ENCODE peak calls at places on chromosomes 7 and 10, in four cellular contexts. G, R, C and E are unnamed samples.

GRCh38 chr10:113441220-113441619 is 111.6 kb upstream of the HABP2 start:
- DNase-seq in G (no peak), C (no peak), R (peak), E (no peak)

GRCh38 chr7:36607741-36608140 is 116.6 kb downstream of the AOAH start:
- DNase-seq in R (no peak), G (no peak), C (no peak), E (no peak)

GRCh38 chr7:138755331-138755747 is 42.5 kb upstream of the TMEM213 start:
- DNase-seq in R (peak), G (no peak), C (no peak), E (no peak)

GRCh38 chr10:77605466-77605865 is 32.1 kb downstream of the KCNMA1 start:
- DNase-seq in G (peak), R (no peak), C (no peak), E (no peak)

GRCh38 chr10:60348982-60349381 is 40.7 kb downstream of the ANK3 start:
- DNase-seq in G (no peak), C (no peak), R (no peak), E (no peak)

GRCh38 chr10:45439873-45440272 is 65.9 kb downstream of the ALOX5 start:
- DNase-seq in G (no peak), C (no peak), R (no peak), E (no peak)

GRCh38 chr7:133167300-133167699 is 85.4 kb upstream of the CHCHD3 start:
- DNase-seq in C (no peak), R (no peak), G (no peak), E (no peak)

GRCh38 chr7:24057243-24057642 is 226.7 kb upstream of the NPY start:
- DNase-seq in R (no peak), C (no peak), G (no peak), E (peak)

GRCh38 chr10:90229486-90229885 is 528.1 kb downstream of the KIF20B start:
- DNase-seq in C (no peak), G (no peak), R (no peak), E (no peak)

GRCh38 chr10:48655426-48656240 is 29.0 kb upstream of the WDFY4 start:
- DNase-seq in R (no peak), G (peak), C (no peak), E (peak)

DNA sequence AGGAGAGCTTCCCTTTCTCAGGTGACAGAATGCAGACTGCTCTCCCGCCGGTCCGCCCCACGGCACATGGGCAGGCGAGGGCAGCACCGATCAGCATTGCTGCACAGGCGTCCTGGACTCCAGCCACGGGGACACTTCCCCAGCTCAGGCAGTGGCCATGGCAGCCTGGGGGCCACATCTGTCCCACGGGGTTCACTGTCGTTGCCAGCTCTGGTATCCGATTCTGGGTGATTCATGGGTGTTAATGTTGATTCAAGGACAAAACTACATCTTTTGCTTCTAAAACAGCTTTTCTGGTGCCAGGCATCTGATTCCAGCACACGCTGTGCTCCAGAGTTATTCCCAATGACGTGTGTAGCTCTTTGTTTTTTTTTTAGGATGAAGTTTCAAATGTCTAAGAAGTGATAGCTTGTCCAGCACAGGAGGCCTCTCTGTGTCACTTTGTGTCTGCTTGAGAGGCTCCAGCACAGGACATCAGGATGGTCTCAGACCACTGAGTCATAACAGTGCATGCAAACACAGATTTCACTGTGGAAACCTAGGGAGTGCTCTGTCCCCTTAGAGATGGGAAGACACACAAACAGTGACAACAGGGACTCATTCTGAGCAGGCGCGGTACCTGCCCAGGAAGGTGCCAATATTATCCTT is 218.0 kb downstream of the WDR37 start:
- DNase-seq in G (no peak), C (no peak), R (no peak), E (no peak)
- TF ChIP-seq USF2 in G (no peak), C (no peak), R (no peak), E (no peak)

DNA sequence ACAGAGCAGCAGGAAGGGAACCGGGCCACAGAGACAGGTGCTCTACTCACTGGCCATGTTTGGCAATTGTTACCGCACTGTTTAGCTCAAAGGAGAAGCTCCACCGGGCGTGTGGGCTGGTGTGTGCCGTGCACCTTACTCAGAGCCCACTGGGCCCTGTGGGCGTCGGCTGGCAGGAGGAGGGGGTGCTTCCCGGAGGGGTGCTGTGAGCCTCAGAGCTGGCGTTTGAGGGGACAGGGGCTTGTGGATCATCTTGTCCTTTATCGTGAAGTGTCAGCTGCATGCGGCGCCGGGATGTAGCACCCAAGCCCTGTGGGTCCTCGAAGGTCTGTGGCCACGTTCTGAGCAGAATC is 205.8 kb downstream of the DNAJB6 start:
- DNase-seq in G (no peak), R (no peak), C (no peak), E (no peak)
- TF ChIP-seq JUNB in G (no peak), R (no peak), C (no peak), E (no peak)

GRCh38 chr10:69807122-69807521 is 5.4 kb downstream of the COL13A1 start:
- DNase-seq in C (no peak), R (no peak), G (peak), E (no peak)

GRCh38 chr10:69804775-69805174 is 3.1 kb downstream of the COL13A1 start:
- DNase-seq in R (no peak), G (no peak), C (no peak), E (no peak)

GRCh38 chr10:69803809-69804208 is 2.1 kb downstream of the COL13A1 start:
- DNase-seq in R (no peak), G (no peak), C (no peak), E (no peak)

GRCh38 chr10:69807696-69808095 is 6.0 kb downstream of the COL13A1 start:
- DNase-seq in G (peak), R (no peak), C (no peak), E (peak)

DNA sequence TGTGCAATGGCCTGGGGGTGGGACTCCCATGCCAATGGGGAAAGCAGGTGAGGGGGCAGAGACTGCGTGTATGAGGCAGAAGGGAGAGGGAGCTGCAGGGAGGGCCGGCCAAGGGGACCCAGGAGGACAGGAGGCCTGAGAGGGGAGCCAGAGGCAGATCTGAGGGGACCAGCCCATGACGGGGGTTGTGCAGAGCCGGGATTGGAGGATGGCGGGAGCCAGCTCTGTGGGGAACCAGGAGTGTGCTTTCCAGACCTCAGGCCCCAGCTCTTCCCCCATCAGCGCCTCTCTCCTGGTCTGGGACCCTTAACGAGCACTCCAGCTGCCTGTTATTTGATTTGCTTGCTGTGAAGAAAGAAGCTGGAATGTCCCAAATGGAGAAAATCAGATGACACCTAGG is 4.6 kb downstream of the COL13A1 start:
- DNase-seq in G (no peak), R (no peak), C (no peak), E (no peak)
- TF ChIP-seq USF2 in G (no peak), R (no peak), C (no peak), E (no peak)

DNA sequence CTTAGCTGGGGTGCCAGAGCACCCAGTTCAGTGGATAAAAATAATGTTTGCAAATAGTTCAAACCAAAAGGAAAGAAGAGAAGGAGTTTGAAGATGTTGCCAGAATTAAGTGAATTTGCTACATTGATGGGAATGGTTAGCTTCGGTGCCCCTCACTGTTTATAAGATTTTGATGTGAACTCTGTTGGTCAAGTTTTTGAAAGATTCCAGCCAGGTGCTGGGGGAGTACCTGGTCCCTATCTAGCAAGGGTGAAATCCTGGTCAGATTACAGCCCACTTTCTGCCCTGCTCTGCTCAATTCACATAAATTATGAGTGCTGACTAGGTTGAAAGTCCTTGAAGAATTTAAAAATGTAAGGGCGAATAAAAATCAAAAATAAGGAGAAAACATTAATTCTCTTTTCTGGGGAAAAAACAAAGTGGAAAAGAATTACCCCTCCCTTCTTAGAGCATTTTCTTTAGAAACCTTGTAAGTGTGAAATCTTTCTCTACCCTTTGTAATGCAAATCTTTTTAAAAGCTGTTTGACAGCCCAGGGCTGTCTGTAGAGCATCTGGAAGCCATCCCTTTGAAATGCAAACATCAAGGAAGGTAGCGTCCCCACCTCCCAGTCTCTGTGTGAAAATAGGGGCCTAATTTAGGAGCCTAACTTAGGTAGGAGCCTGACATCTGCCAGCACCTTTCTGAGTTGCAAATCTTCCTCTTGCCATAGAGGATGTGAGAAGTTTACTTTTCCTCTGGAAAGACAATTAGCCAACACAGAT is 1.4 kb upstream of the GIMAP5 start:
- DNase-seq in C (no peak), G (no peak), R (no peak), E (no peak)
- TF ChIP-seq JUNB in C (no peak), G (no peak), R (no peak), E (no peak)

DNA sequence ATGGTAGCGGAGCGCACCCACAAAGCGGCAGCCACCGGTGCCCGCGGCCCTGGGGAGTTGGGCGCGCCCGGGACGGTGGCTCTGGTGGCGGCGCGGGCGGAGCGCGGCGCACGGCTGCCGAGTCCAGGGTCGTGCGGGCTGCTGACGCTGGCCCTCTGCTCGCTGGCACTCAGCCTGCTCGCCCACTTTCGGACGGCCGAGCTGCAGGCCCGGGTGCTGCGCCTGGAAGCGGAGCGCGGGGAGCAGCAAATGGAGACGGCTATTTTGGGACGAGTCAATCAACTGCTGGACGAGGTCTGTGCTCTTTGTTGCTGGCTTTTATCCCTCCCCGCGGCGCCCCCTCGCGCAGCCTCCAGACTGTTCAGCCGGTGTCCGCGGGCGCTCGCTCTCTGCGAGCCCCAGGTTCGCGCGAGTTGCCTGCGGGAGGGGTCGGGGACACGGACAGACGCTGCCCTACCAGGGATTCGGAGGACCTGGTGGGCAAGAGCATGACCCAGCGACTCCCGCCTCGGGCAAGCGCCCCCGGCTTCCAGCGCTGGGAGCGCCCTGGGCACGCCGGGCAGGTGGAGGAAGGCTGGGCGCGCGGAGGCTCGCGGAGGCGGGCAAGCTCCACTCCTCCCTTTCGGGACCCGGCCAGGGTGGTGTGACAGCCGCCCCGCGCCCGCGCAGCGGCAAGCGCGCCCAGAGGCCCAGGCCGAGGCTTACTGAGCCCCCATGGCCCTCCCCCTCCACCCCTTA is 887 bp downstream of the COL13A1 start:
- DNase-seq in R (no peak), C (no peak), G (peak), E (no peak)
- TF ChIP-seq USF2 in R (no peak), C (no peak), G (no peak), E (no peak)

DNA sequence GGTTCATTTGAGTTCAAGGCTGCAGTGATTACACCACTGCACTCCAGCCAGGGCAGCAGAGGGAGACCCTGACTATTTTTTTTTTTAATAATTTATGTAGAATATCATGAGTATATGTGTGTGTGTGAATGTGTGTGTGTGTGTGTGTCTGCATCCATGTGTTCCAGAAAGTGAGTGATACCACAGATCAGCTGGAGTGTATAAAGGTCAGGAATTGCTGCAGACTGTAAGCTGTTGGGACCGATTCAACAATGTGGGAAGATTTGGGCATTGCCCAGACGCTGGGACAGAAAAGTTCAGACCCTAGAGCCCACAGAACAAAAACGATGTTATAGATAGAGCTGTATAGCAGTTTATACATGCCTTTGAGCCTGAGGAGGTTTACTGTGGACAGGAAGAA is 435.6 kb downstream of the CCSER2 start:
- DNase-seq in G (no peak), C (no peak), R (no peak), E (no peak)
- TF ChIP-seq JUNB in G (no peak), C (no peak), R (no peak), E (no peak)

DNA sequence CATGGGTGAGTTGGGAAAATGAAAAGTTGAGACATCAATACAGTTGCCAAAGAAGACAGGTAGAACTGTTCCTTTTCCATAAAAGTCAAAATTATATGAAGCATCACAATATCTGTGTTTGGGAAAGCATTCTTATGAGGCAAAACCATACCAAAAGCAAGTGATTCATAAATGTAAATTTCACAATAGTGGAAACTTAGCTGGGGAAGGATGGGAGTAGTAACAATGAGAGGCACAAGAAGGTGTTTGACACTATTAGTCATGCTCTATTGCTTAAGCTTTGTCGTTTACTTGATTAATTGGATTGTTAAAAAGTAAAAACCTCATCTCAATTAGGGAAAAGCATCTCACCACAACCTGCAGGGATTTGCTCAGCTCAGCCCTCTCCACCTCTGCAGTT is 240.2 kb downstream of the C7orf25 start:
- DNase-seq in R (no peak), C (no peak), G (no peak), E (no peak)
- TF ChIP-seq USF2 in R (no peak), C (no peak), G (no peak), E (no peak)

DNA sequence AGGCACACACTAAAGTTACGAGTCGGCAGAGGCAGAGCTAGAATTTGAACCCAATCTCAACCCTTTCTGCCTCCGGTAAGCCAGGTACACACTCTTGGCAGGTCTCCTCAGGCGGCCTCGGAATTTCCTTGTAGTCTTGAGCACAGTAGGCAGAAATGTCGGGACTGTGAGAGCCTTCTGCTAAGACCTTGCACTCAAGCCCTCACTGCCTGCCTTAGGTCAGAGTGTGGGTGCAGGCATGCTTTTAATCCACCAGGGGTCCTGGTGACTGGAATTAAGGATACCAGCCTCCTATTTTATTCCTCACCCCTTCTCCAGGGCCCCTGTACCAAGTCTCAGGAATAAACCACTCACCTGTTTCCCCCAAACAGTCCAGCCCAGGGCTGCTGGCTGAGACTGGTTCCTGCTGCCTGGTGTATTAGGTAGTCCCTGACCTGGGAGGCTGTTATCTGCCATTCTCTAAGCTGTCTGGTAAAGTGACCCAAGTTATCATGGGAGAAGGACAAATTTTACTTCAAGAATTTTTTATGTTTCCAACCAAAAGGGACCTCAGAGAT is 855 bp downstream of the ATP6V1F start:
- DNase-seq in G (peak), R (peak), C (no peak), E (peak)
- TF ChIP-seq JUNB in G (no peak), R (no peak), C (no peak), E (no peak)

GRCh38 chr10:35641430-35642015 is 573 bp downstream of the FZD8 start:
- DNase-seq in G (peak), C (no peak), R (no peak), E (no peak)
- TF ChIP-seq USF2 in G (no peak), C (no peak), R (no peak), E (no peak)